ENCODE peak calls at places on chromosomes 1 and 21, in seven cellular contexts. F is mammary epithelial cell; B is bronchial epithelial cell; Y is tibial artery; Z is uterus; D is neural progenitor cell; V is CD4-positive, CD25-positive, alpha-beta regulatory T cell. A is an unnamed sample.

GRCh38 chr1:47225430-47226100 is 6.5 kb downstream of the TAL1 start:
- DNase-seq in F (no peak), B (no peak), Y (no peak), Z (no peak), D (peak; percentile 76), V (no peak), A (no peak)

GRCh38 chr1:168279253-168279652 is 1.4 kb upstream of the TBX19 start:
- DNase-seq in F (no peak), B (no peak), Y (no peak), Z (no peak), D (no peak), V (no peak), A (no peak)

GRCh38 chr1:152110365-152110859 is 4.8 kb downstream of the TCHH start:
- DNase-seq in F (peak; percentile 68), B (peak; percentile 49), Y (no peak), Z (peak; percentile 11), D (peak; percentile 28), V (peak; percentile 6), A (no peak)

GRCh38 chr1:2984399-2985061 is 36.7 kb upstream of the ACTRT2 start:
- DNase-seq in F (no peak), B (no peak), Y (no peak), Z (no peak), D (no peak), V (no peak), A (no peak)

GRCh38 chr1:205918955-205919746 is 24.1 kb downstream of the SLC26A9 start:
- DNase-seq in F (peak; percentile 66), B (peak; percentile 75), Y (peak; percentile 86), Z (peak; percentile 75), D (peak; percentile 74), V (peak; percentile 53), A (peak; percentile 89)

GRCh38 chr1:49197081-49197480 is 420.4 kb upstream of the BEND5 start:
- DNase-seq in F (peak; percentile 55), B (no peak), Y (no peak), Z (no peak), D (no peak), V (no peak), A (no peak)

GRCh38 chr21:41932576-41933258 is 21.1 kb downstream of the C2CD2 start:
- DNase-seq in F (peak; percentile 75), B (peak; percentile 61), Y (no peak), Z (peak; percentile 40), D (no peak), V (no peak), A (no peak)

GRCh38 chr1:224252466-224252865 is 69.4 kb downstream of the DEGS1 start:
- DNase-seq in F (no peak), B (no peak), Y (no peak), Z (no peak), D (no peak), V (no peak), A (no peak)

GRCh38 chr1:24554714-24555113 is 1.2 kb upstream of the NCMAP start:
- DNase-seq in F (no peak), B (no peak), Y (no peak), Z (no peak), D (no peak), V (no peak), A (no peak)

GRCh38 chr1:61618755-61619154 is 106.2 kb downstream of the TM2D1 start:
- DNase-seq in F (no peak), B (peak; percentile 74), Y (no peak), Z (no peak), D (no peak), V (no peak), A (peak; percentile 20)

GRCh38 chr1:201022824-201023516 is 544 bp downstream of the KIF21B start:
- DNase-seq in F (no peak), B (no peak), Y (no peak), Z (no peak), D (peak; percentile 41), V (peak; percentile 41), A (no peak)

GRCh38 chr1:30908446-30908885 is at the start of gene SDC3:
- DNase-seq in F (no peak), B (no peak), Y (peak; percentile 10), Z (no peak), D (peak; percentile 85), V (no peak), A (no peak)

GRCh38 chr1:100941098-100941527 is 45.2 kb downstream of the SLC30A7 start:
- DNase-seq in F (no peak), B (no peak), Y (no peak), Z (no peak), D (no peak), V (no peak), A (no peak)

GRCh38 chr1:52544665-52545525 is 8.0 kb downstream of the TUT4 start:
- DNase-seq in F (no peak), B (no peak), Y (no peak), Z (no peak), D (no peak), V (no peak), A (no peak)

GRCh38 chr21:42677339-42678117 is 24.1 kb downstream of the PDE9A start:
- DNase-seq in F (peak; percentile 53), B (peak; percentile 14), Y (no peak), Z (no peak), D (no peak), V (no peak), A (no peak)

GRCh38 chr1:91020486-91020885 is 1.3 kb downstream of the ZNF644 start:
- DNase-seq in F (no peak), B (no peak), Y (no peak), Z (no peak), D (no peak), V (no peak), A (no peak)

GRCh38 chr1:60185684-60186083 is 112.1 kb upstream of the C1orf87 start:
- DNase-seq in F (no peak), B (no peak), Y (no peak), Z (no peak), D (no peak), V (no peak), A (no peak)

GRCh38 chr1:20183876-20184275 is 2.0 kb upstream of the UBXN10 start:
- DNase-seq in F (no peak), B (no peak), Y (no peak), Z (no peak), D (no peak), V (no peak), A (no peak)

GRCh38 chr1:45488978-45489377 is 2.0 kb downstream of the TESK2 start:
- DNase-seq in F (no peak), B (no peak), Y (no peak), Z (no peak), D (peak; percentile 31), V (no peak), A (no peak)

DNA sequence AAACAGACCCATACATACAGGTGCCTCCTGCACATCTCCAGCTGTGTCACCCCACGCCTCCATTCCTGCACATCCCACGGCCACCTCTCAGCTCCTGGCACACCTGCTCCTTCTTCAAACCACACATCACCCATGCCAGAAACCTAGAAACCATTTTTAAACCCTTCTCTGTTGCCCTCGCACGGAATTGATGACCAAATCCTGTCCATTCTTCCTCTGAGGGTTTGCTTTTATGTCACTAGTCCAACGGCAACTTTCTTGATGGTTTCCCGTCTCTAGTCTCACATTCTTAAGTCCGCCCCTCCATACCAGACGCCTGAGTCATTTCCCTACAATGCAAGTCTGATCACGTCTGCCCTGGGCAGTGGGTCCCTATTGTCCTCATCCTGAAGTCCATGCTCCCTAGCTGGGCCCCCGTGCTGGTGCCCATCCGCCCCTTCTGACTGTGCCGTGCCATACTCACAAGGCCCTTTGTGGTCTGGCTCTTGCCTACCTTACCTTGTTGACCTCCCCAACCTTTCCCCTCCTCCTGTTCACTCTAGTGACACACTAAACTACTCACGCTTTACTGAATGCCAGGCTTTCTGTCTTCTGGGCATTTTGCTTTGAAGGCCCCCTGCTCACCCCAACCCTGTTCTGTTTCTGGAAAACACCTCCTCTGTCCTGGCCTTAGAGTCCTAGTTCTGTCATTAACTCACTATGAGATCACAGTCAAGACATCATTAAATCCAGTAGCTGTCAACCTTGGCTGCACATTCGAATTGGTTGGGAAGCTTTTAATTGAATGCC is 17.6 kb downstream of the SLC2A1 start:
- DNase-seq in F (peak; percentile 95), B (peak; percentile 93), Y (peak; percentile 53), Z (no peak), D (no peak), V (no peak), A (no peak)
- H3K4me3 ChIP-seq in F (no peak overlapping the region), B (no peak overlapping the region), Y (no peak overlapping the region), Z (no peak overlapping the region), D (no peak overlapping the region), V (no peak overlapping the region), A (no peak overlapping the region)

GRCh38 chr1:37478451-37478871 is 4.1 kb downstream of the ZC3H12A start:
- DNase-seq in F (peak; percentile 78), B (peak; percentile 85), Y (no peak), Z (no peak), D (no peak), V (no peak), A (no peak)
- H3K4me3 ChIP-seq in F (peak overlapping the region; percentile 84), B (peak overlapping the region; percentile 80), Y (peak overlapping the region; percentile 52), Z (no peak overlapping the region), D (no peak overlapping the region), V (peak overlapping the region; percentile 100), A (peak overlapping the region; percentile 62)

DNA sequence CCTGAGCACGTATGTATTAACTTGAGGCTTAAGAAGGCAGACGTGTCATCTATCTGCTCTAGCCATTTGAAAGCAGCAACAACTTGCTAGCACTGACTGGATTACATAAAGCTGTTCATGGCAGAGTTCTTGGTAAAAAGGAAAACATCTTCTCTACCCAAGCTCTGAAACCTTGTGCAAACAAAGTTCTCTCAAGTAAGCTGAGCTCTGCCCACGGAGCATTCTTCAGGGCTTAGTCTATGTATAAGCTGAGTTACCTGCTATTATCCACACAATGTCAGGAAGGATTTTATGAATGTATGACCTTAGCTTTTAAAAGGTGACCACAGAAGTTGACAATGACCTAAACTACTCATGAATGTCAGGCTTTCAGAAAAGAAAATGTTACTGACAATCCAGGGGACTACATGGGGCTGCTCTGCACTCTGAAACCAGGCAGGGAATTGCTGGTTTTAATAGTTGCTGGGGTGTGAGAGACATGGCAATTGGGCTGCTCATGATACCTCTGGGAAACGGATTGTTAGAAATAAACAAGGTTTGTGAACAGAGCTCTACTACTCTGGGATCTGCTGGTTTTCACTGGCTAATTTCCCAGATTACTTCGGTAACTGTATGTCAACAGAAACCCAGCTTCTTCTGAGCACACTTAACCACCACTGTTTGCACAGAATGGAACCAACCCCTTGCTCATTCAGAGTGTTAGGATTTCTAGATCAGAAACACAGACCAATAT is 29.6 kb upstream of the CCN1 start:
- DNase-seq in F (peak; percentile 72), B (peak; percentile 87), Y (no peak), Z (no peak), D (no peak), V (no peak), A (no peak)
- H3K4me3 ChIP-seq in F (no peak overlapping the region), B (no peak overlapping the region), Y (no peak overlapping the region), Z (no peak overlapping the region), D (no peak overlapping the region), V (no peak overlapping the region), A (no peak overlapping the region)

GRCh38 chr1:38564946-38565570 is 294.5 kb downstream of the RRAGC start:
- DNase-seq in F (no peak), B (no peak), Y (no peak), Z (no peak), D (no peak), V (no peak), A (no peak)

GRCh38 chr1:38569932-38570356 is 289.6 kb downstream of the RRAGC start:
- DNase-seq in F (no peak), B (no peak), Y (no peak), Z (no peak), D (no peak), V (no peak), A (no peak)

GRCh38 chr1:38567401-38567800 is 292.2 kb downstream of the RRAGC start:
- DNase-seq in F (no peak), B (no peak), Y (no peak), Z (no peak), D (no peak), V (no peak), A (no peak)

GRCh38 chr1:38570576-38570975 is 289.0 kb downstream of the RRAGC start:
- DNase-seq in F (no peak), B (no peak), Y (no peak), Z (no peak), D (no peak), V (no peak), A (no peak)

GRCh38 chr1:38568061-38568857 is 291.3 kb downstream of the RRAGC start:
- DNase-seq in F (no peak), B (no peak), Y (no peak), Z (no peak), D (no peak), V (no peak), A (no peak)
- H3K4me3 ChIP-seq in F (no peak overlapping the region), B (no peak overlapping the region), Y (no peak overlapping the region), Z (no peak overlapping the region), D (no peak overlapping the region), V (no peak overlapping the region), A (no peak overlapping the region)

A was measured in Karpas-422.